ENCODE peak calls at places on chromosome 13, in four cellular contexts. Z is mucosa of descending colon, F is cardiac muscle cell, C is lower leg skin. G is an unnamed sample.

GRCh38 chr13:41767801-41768200 is 193.1 kb downstream of the VWA8 start:
- DNase-seq in Z (no peak), F (peak), C (no peak), G (peak)

GRCh38 chr13:26476111-26476743 is 81.3 kb upstream of the WASF3 start:
- DNase-seq in Z (no peak), F (peak), C (no peak), G (no peak)

GRCh38 chr13:31923134-31923763 is 108.3 kb upstream of the FRY start:
- DNase-seq in Z (no peak), F (no peak), C (no peak), G (no peak)

GRCh38 chr13:34207334-34207733 is 389.4 kb downstream of the RFC3 start:
- DNase-seq in Z (no peak), F (peak), C (no peak), G (peak)

GRCh38 chr13:45092668-45093067 is 27.6 kb upstream of the GTF2F2 start:
- DNase-seq in Z (no peak), F (peak), C (no peak), G (peak)

GRCh38 chr13:24254151-24254810 is 55.1 kb upstream of the C1QTNF9 start:
- DNase-seq in Z (no peak), F (peak), C (no peak), G (peak)

GRCh38 chr13:52010890-52011689 is at the start of gene ATP7B:
- DNase-seq in Z (no peak), F (peak), C (no peak), G (no peak)

GRCh38 chr13:113745059-113745458 is 14.0 kb upstream of the TMEM255B start:
- DNase-seq in Z (no peak), F (no peak), C (no peak), G (no peak)

GRCh38 chr13:80118507-80118906 is 222.4 kb downstream of the SPRY2 start:
- DNase-seq in Z (no peak), F (no peak), C (no peak), G (no peak)

GRCh38 chr13:48412881-48413351 is at the start of gene LPAR6:
- DNase-seq in Z (no peak), F (peak), C (no peak), G (peak)

GRCh38 chr13:50713849-50714248 is 129.6 kb downstream of the DLEU7 start:
- DNase-seq in Z (no peak), F (peak), C (no peak), G (peak)

GRCh38 chr13:50421457-50422130 is 406.4 kb downstream of the KCNRG start:
- DNase-seq in Z (no peak), F (no peak), C (no peak), G (peak)

GRCh38 chr13:29718694-29719093 is 123.2 kb upstream of the SLC7A1 start:
- DNase-seq in Z (no peak), F (no peak), C (no peak), G (no peak)

GRCh38 chr13:31395090-31395489 is 195.3 kb downstream of the B3GLCT start:
- DNase-seq in Z (no peak), F (no peak), C (no peak), G (no peak)

GRCh38 chr13:109348514-109349340 is 437.7 kb downstream of the IRS2 start:
- DNase-seq in Z (no peak), F (peak), C (no peak), G (peak)

GRCh38 chr13:73810647-73811046 is 323.6 kb downstream of the KLF12 start:
- DNase-seq in Z (no peak), F (no peak), C (no peak), G (no peak)

GRCh38 chr13:40776681-40777165 is 5.7 kb upstream of the MRPS31 start:
- DNase-seq in Z (peak), F (peak), C (no peak), G (peak)

GRCh38 chr13:51717786-51718398 is 86.1 kb downstream of the DHRS12 start:
- DNase-seq in Z (no peak), F (no peak), C (no peak), G (no peak)

GRCh38 chr13:85654227-85654626 is 145.0 kb downstream of the SLITRK6 start:
- DNase-seq in Z (no peak), F (no peak), C (no peak), G (no peak)

GRCh38 chr13:48236528-48237353 is 3.7 kb downstream of the ITM2B start:
- DNase-seq in Z (no peak), F (peak), C (no peak), G (peak)

GRCh38 chr13:113802761-113803160 is 43.7 kb downstream of the TMEM255B start:
- DNase-seq in Z (no peak), F (no peak), C (no peak), G (no peak)

GRCh38 chr13:77767413-77767812 is 69.9 kb downstream of the SLAIN1 start:
- DNase-seq in Z (no peak), F (no peak), C (no peak), G (no peak)

GRCh38 chr13:68697551-68697950 is 1410.1 kb upstream of the ATXN8OS start:
- DNase-seq in Z (no peak), F (no peak), C (no peak), G (peak)

GRCh38 chr13:23254506-23254905 is 73.7 kb downstream of the SGCG start:
- DNase-seq in Z (no peak), F (no peak), C (no peak), G (no peak)

GRCh38 chr13:114263590-114263989 is 17.8 kb upstream of the UPF3A start:
- DNase-seq in Z (no peak), F (no peak), C (no peak), G (no peak)

GRCh38 chr13:113369881-113370280 is 6.0 kb upstream of the GRTP1 start:
- DNase-seq in Z (no peak), F (no peak), C (no peak), G (no peak)

GRCh38 chr13:113319371-113319770 is 22.3 kb downstream of the LAMP1 start:
- DNase-seq in Z (no peak), F (no peak), C (no peak), G (no peak)

GRCh38 chr13:34139660-34140059 is 321.7 kb downstream of the RFC3 start:
- DNase-seq in Z (no peak), F (no peak), C (no peak), G (no peak)

GRCh38 chr13:25288966-25289365 is 1.7 kb upstream of the MTMR6 start:
- DNase-seq in Z (no peak), F (no peak), C (no peak), G (no peak)

GRCh38 chr13:46804391-46804815 is 7.4 kb upstream of the ESD start:
- DNase-seq in Z (no peak), F (peak), C (no peak), G (peak)

GRCh38 chr13:49536144-49536873 is 40.6 kb downstream of the PHF11 start:
- DNase-seq in Z (no peak), F (no peak), C (no peak), G (no peak)

GRCh38 chr13:60261432-60262351 is 98.0 kb upstream of the DIAPH3 start:
- DNase-seq in Z (no peak), F (no peak), C (no peak), G (no peak)

GRCh38 chr13:48220592-48221300 is 12.3 kb upstream of the ITM2B start:
- DNase-seq in Z (no peak), F (no peak), C (no peak), G (no peak)

GRCh38 chr13:36891752-36892151 is 28.3 kb downstream of the SMAD9 start:
- DNase-seq in Z (no peak), F (no peak), C (no peak), G (no peak)

GRCh38 chr13:40982772-40983171 is 36.3 kb downstream of the ELF1 start:
- DNase-seq in Z (no peak), F (peak), C (peak), G (no peak)

GRCh38 chr13:66675620-66676019 is 554.5 kb downstream of the PCDH9 start:
- DNase-seq in Z (no peak), F (peak), C (no peak), G (peak)

GRCh38 chr13:29801102-29801501 is 49.3 kb downstream of the UBL3 start:
- DNase-seq in Z (no peak), F (no peak), C (no peak), G (no peak)

GRCh38 chr13:98835156-98835555 is 82.7 kb upstream of the SLC15A1 start:
- DNase-seq in Z (no peak), F (no peak), C (no peak), G (no peak)

DNA sequence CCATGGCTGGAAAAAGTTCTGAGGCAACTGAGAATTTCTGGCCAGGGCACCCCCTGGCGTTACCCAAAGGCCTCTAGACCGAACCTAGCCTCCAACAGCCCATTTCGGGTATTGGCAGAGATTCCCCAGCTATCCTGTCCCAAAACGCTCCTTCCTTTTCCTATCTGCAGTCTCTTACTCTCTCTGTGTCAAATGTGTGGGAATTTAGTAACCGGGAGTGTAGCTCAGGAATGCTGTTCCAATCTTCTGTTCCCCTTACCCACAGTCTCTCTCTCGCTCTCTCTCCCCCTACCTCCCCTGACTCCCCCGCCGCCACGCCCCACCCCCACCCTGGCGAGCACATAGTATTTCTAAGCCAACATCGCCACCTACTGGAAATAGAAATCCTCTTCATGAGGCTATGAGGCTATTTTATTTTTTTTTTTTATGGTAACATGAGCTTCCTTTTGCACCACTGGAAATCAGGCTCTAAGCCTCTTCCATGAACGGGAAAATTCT is 27.0 kb downstream of the OXGR1 start:
- DNase-seq in Z (no peak), F (no peak), C (no peak), G (peak)
- TF ChIP-seq CTCF in Z (no peak), F (no peak), C (no peak), G (peak)

GRCh38 chr13:81990652-81991051 is 1649.7 kb upstream of the SPRY2 start:
- DNase-seq in Z (no peak), F (no peak), C (no peak), G (no peak)
- TF ChIP-seq CTCF in Z (no peak), F (no peak), C (no peak), G (no peak)

GRCh38 chr13:110923086-110923485 is 8.2 kb upstream of the ANKRD10 start:
- DNase-seq in Z (no peak), F (no peak), C (no peak), G (no peak)

GRCh38 chr13:110923777-110924638 is 9.1 kb upstream of the ANKRD10 start:
- DNase-seq in Z (no peak), F (no peak), C (no peak), G (no peak)

GRCh38 chr13:110922506-110922905 is 7.6 kb upstream of the ANKRD10 start:
- DNase-seq in Z (no peak), F (no peak), C (no peak), G (no peak)

GRCh38 chr13:110924639-110924934 is 9.7 kb upstream of the ANKRD10 start:
- DNase-seq in Z (no peak), F (no peak), C (no peak), G (no peak)

DNA sequence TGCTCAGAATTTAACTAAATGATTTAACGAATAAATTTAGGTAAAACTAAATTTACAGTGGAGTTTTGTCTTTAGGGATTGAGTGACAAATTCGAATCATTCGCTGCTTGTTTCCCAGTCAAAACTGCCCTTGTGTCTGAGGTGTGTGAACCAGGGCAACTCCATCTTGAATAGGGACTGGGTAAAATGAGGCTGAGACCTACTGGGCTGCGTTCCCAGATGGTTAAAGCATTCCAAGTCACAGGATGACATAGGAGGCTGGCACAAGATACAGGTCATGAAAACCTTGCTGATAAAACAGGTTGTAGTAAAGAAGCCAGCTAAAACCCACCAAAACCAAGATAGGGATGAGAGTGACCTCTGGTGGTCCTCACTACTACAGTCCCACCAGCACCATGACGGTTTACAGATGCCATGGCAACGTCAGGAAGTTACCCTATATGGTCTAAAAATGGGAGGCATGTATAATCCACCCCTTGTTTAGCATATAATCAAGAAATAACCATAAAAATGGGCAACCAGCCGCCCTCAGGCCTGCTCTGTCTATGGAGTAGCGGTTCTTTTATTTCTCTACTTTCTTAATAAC is 10.2 kb upstream of the ANKRD10 start:
- DNase-seq in Z (no peak), F (peak), C (no peak), G (no peak)
- TF ChIP-seq CTCF in Z (no peak), F (peak), C (no peak), G (no peak)

GRCh38 chr13:38223093-38223492 is 126.6 kb upstream of the UFM1 start:
- DNase-seq in Z (no peak), F (peak), C (no peak), G (peak)
- TF ChIP-seq CTCF in Z (no peak), F (peak), C (no peak), G (no peak)

DNA sequence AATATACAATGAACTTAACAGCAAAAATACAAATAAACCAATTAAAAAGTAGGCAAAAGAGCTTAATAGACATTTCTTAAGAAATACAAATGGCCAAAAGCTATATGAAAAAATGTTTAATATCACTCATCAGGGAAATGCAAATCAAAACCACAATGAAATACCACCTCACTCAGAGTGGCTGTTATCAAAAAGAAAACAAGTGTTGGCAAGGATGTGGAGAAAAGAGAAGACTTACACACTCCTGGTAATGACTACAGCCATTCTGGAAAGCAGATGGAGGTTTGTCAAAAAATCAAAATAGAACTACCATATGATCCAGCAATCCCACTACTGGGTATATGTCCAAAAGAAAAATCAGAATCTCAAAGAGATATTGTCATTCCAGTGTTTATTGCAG is 223.4 kb upstream of the SLC10A2 start:
- DNase-seq in Z (no peak), F (peak), C (no peak), G (no peak)
- TF ChIP-seq CTCF in Z (no peak), F (no peak), C (no peak), G (no peak)

GRCh38 chr13:94700051-94700535 is 12.3 kb downstream of the SOX21 start:
- DNase-seq in Z (no peak), F (no peak), C (no peak), G (no peak)
- TF ChIP-seq CTCF in Z (no peak), F (no peak), C (no peak), G (no peak)

DNA sequence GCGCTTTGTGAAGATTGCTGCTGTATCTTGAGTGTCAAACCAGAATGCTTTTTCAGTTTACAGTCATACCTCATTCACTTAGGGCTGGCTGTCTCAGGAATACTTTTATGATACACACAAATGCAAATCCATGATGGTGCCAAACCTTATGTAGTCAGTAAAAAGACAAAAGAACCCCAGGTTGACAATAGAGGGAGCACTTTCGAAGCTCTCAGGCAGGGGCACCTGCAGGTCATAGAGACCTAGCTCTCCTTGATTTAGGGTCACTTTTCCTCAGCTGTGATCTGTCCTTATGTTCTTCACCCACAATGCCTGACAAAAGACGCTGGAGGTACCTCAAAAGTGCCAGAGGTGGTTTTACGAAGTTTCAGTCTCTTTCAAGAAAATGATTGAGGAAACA is 172.2 kb downstream of the DNAJC15 start:
- DNase-seq in Z (no peak), F (no peak), C (no peak), G (peak)
- TF ChIP-seq CTCF in Z (no peak), F (peak), C (no peak), G (no peak)

GRCh38 chr13:76023644-76024043 is 387.5 kb downstream of the LMO7 start:
- DNase-seq in Z (no peak), F (no peak), C (no peak), G (peak)

GRCh38 chr13:76017861-76018556 is 381.9 kb downstream of the LMO7 start:
- DNase-seq in Z (no peak), F (no peak), C (no peak), G (no peak)

GRCh38 chr13:76020421-76020955 is 384.4 kb downstream of the LMO7 start:
- DNase-seq in Z (no peak), F (no peak), C (no peak), G (no peak)

GRCh38 chr13:76016799-76017198 is 380.7 kb downstream of the LMO7 start:
- DNase-seq in Z (no peak), F (peak), C (no peak), G (peak)

GRCh38 chr13:76019421-76020044 is 383.4 kb downstream of the LMO7 start:
- DNase-seq in Z (peak), F (no peak), C (no peak), G (peak)
- TF ChIP-seq CTCF in Z (no peak), F (no peak), C (no peak), G (peak)

G was measured in MCF 10A.